ENCODE peak calls at places on chromosome 1, in five cellular contexts. N is Peyer's patch, M is BJ, Z is cardiac muscle cell, O is fibroblast of mammary gland. B is an unnamed sample.

GRCh38 chr1:85911742-85912141 is 203.5 kb upstream of the ZNHIT6 start:
- DNase-seq in Z (no peak), N (no peak), O (peak; percentile 24), M (no peak), B (no peak)

GRCh38 chr1:233993651-233994050 is 89.2 kb downstream of the SLC35F3 start:
- DNase-seq in Z (no peak), M (no peak), O (no peak), N (no peak), B (no peak)

GRCh38 chr1:183590225-183591191 is at the start of gene NCF2:
- DNase-seq in M (no peak), Z (no peak), N (peak; percentile 69), O (peak; percentile 29), B (no peak)

GRCh38 chr1:54774820-54775498 is 10.6 kb upstream of the PARS2 start:
- DNase-seq in M (no peak), Z (peak; percentile 33), N (no peak), O (peak; percentile 37), B (peak; percentile 45)

GRCh38 chr1:2112280-2112701 is 62.1 kb downstream of the PRKCZ start:
- DNase-seq in Z (no peak), M (no peak), N (no peak), O (no peak), B (no peak)

GRCh38 chr1:113616201-113616600 is 143.1 kb downstream of the PHTF1 start:
- DNase-seq in O (peak; percentile 35), M (no peak), Z (no peak), N (no peak), B (no peak)

GRCh38 chr1:207004931-207005830 is 27.4 kb downstream of the C1orf116 start:
- DNase-seq in M (no peak), N (peak; percentile 47), O (peak; percentile 77), Z (peak; percentile 75), B (peak; percentile 78)

GRCh38 chr1:12085643-12086260 is 22.6 kb downstream of the TNFRSF8 start:
- DNase-seq in N (no peak), O (no peak), Z (no peak), M (no peak), B (no peak)

GRCh38 chr1:240491156-240491555 is 120.8 kb downstream of the GREM2 start:
- DNase-seq in M (no peak), Z (no peak), O (peak; percentile 23), N (no peak), B (peak; percentile 62)

GRCh38 chr1:183979437-183979836 is 58.1 kb downstream of the COLGALT2 start:
- DNase-seq in M (no peak), Z (no peak), N (no peak), O (no peak), B (no peak)

GRCh38 chr1:208303743-208304142 is 59.6 kb upstream of the PLXNA2 start:
- DNase-seq in N (no peak), M (no peak), O (no peak), Z (no peak), B (no peak)

GRCh38 chr1:206568256-206568655 is 44.0 kb downstream of the EIF2D start:
- DNase-seq in M (no peak), Z (no peak), N (no peak), O (peak; percentile 59), B (no peak)

GRCh38 chr1:33281554-33282303 is 25.4 kb downstream of the ZNF362 start:
- DNase-seq in N (no peak), O (no peak), Z (no peak), M (no peak), B (no peak)

GRCh38 chr1:119794856-119795255 is 16.4 kb downstream of the REG4 start:
- DNase-seq in N (no peak), O (peak; percentile 23), M (no peak), Z (no peak), B (peak; percentile 48)

DNA sequence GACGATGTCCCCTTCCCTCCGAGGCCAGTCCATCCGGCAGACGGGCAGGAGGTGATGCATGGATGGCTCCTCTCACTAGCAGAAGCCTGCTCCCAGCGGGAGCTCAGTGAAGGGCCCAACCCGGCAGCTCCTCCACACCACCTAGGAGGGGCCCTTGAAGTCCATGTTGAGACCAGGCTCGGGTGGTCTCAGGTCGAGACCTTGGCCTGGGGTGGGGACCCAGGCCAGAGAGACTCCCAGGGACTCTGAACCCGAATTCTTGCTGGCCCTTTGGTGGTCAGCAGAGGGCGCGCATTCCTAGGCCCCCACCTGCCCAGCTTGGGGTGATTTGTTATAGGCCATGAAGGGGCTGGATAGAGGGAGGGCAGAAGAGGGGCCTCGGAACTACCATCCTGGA is 642 bp upstream of the NT5C1A start:
- DNase-seq in O (no peak), Z (peak; percentile 26), M (no peak), N (no peak), B (no peak)
- H3K4me3 ChIP-seq in O (no peak overlapping the region), Z (peak overlapping the region; percentile 37), M (no peak overlapping the region), N (no peak overlapping the region), B (peak overlapping the region; percentile 40)

GRCh38 chr1:194846488-194846887 is 1660.1 kb upstream of the B3GALT2 start:
- DNase-seq in N (no peak), O (no peak), Z (no peak), M (no peak), B (no peak)

GRCh38 chr1:194843077-194843476 is 1656.7 kb upstream of the B3GALT2 start:
- DNase-seq in M (no peak), N (no peak), O (no peak), Z (no peak), B (no peak)
- TF ChIP-seq CTCF in M (no peak), N (no peak), O (no peak), Z (no peak), B (no peak)

GRCh38 chr1:229893762-229894444 is 173.1 kb upstream of the GALNT2 start:
- DNase-seq in M (no peak), N (no peak), Z (no peak), O (no peak), B (no peak)
- H3K4me3 ChIP-seq in M (no peak overlapping the region), N (no peak overlapping the region), Z (no peak overlapping the region), O (no peak overlapping the region), B (no peak overlapping the region)

DNA sequence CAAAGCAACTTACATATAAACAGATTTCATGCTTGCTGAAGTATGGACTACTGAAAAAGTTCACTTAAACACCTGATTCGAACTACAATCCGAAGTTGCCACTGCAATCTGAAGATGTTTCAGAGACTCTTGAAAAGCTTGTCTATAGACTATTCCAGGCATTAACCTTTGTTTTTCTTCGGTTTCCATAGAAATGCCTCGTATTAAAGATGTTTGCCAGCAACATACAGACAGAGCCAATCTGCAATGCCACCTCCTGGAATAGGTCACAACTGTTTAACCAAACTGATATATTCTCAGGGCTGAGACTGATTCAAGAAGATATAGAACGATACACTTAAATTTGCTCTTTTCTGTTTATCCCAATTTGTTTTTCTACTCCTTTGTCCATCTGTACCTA is 28.9 kb upstream of the DMRTB1 start:
- DNase-seq in O (no peak), N (no peak), M (no peak), Z (no peak), B (peak; percentile 7)
- TF ChIP-seq CTCF in O (no peak), N (no peak), M (no peak), Z (no peak), B (no peak)

GRCh38 chr1:75136921-75137641 is 2.9 kb downstream of the LHX8 start:
- DNase-seq in O (peak; percentile 7), Z (no peak), M (no peak), N (no peak), B (peak; percentile 5)

GRCh38 chr1:75134656-75134938 is 409 bp downstream of the LHX8 start:
- DNase-seq in M (no peak), Z (no peak), O (no peak), N (no peak), B (no peak)

GRCh38 chr1:75136158-75136815 is 2.1 kb downstream of the LHX8 start:
- DNase-seq in O (no peak), N (no peak), Z (peak; percentile 72), M (no peak), B (no peak)

GRCh38 chr1:75134939-75135828 is 996 bp downstream of the LHX8 start:
- DNase-seq in Z (peak; percentile 30), O (no peak), M (no peak), N (no peak), B (peak; percentile 5)

DNA sequence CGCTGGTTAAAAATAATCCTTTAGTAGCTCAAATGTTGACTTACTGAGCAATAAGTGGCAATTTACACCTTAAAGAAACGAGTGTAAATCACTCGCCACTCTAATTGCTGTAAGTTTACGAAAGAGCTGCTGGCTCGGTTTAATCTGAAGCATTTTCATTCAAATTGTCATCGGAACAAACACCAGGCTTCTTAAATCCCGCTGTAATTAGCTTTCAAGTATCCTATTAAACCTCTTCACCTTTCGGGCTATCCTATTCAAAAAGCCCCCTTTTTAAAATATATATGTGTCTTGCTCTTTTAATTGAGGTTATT is 1.6 kb downstream of the LHX8 start:
- DNase-seq in M (no peak), O (no peak), N (no peak), Z (no peak), B (peak; percentile 22)
- H3K4me3 ChIP-seq in M (no peak overlapping the region), O (no peak overlapping the region), N (no peak overlapping the region), Z (peak overlapping the region; percentile 31), B (no peak overlapping the region)